ENCODE peak calls at places on chromosomes 16 and 17, in eight cellular contexts. T is GM12864, C is progenitor cell of endocrine pancreas, F is heart right ventricle, Q is AG09319, Z is mammary epithelial cell, J is fibroblast of the aortic adventitia, N is AG10803. W is an unnamed sample.
A peak's percentile ranks its signal among the peaks of the same experiment; 100 is the strongest.

GRCh38 chr16:900211-900610 is 70.6 kb downstream of the LMF1 start:
- DNase-seq in C (no peak), F (no peak), T (no peak), Z (no peak), J (no peak), Q (no peak), N (no peak), W (no peak)

GRCh38 chr16:89052191-89052787 is 41.4 kb upstream of the ACSF3 start:
- DNase-seq in Q (no peak), J (no peak), C (no peak), Z (peak; percentile 13), N (no peak), T (no peak), F (peak; percentile 9), W (peak; percentile 19)

GRCh38 chr17:40722146-40722720 is 18.7 kb upstream of the KRT24 start:
- DNase-seq in C (no peak), J (peak; percentile 3), T (no peak), Q (no peak), Z (no peak), N (no peak), F (no peak), W (no peak)

GRCh38 chr17:1147664-1148063 is 32.1 kb downstream of the ABR start:
- DNase-seq in T (no peak), N (peak; percentile 20), C (no peak), Z (peak; percentile 74), J (peak; percentile 67), Q (no peak), F (no peak), W (peak; percentile 64)

GRCh38 chr16:30382398-30383015 is at the start of gene SEPTIN1:
- DNase-seq in N (no peak), C (no peak), Z (no peak), F (no peak), J (no peak), T (no peak), Q (no peak), W (no peak)

GRCh38 chr17:29591737-29592624 is 951 bp upstream of the ANKRD13B start:
- DNase-seq in N (peak; percentile 61), C (peak; percentile 98), T (no peak), Z (peak; percentile 63), Q (no peak), F (peak; percentile 93), J (no peak), W (peak; percentile 90)

GRCh38 chr16:89779231-89779912 is 37.1 kb downstream of the FANCA start:
- DNase-seq in J (no peak), T (no peak), N (no peak), Z (no peak), F (no peak), C (no peak), Q (no peak), W (no peak)

GRCh38 chr17:47792457-47792856 is 29.1 kb downstream of the OSBPL7 start:
- DNase-seq in F (no peak), T (no peak), N (no peak), J (no peak), Z (no peak), Q (no peak), C (no peak), W (no peak)

GRCh38 chr16:11256657-11257130 is 690 bp upstream of the SOCS1 start:
- DNase-seq in J (peak; percentile 39), Z (peak; percentile 60), Q (no peak), C (peak; percentile 42), N (peak; percentile 60), T (no peak), F (peak; percentile 76), W (peak; percentile 27)

GRCh38 chr17:7588553-7589203 is 1.2 kb downstream of the SOX15 start:
- DNase-seq in Z (peak; percentile 58), J (no peak), F (no peak), C (no peak), N (no peak), T (no peak), Q (no peak), W (peak; percentile 53)

GRCh38 chr17:7589891-7590611 is at the start of gene SOX15:
- DNase-seq in Z (peak; percentile 69), J (no peak), N (no peak), Q (no peak), F (no peak), T (no peak), C (no peak), W (peak; percentile 88)

GRCh38 chr17:7587831-7588230 is 2.1 kb downstream of the SOX15 start:
- DNase-seq in F (no peak), J (no peak), Z (peak; percentile 69), N (peak; percentile 23), Q (no peak), C (no peak), T (no peak), W (peak; percentile 85)

GRCh38 chr17:7590743-7591142 is 849 bp upstream of the SOX15 start:
- DNase-seq in T (no peak), N (peak; percentile 36), Q (no peak), Z (peak; percentile 60), C (no peak), J (peak; percentile 57), F (no peak), W (peak; percentile 75)

GRCh38 chr17:7589204-7589868 is 558 bp downstream of the SOX15 start:
- DNase-seq in F (peak; percentile 85), Q (peak; percentile 65), C (peak; percentile 58), T (no peak), Z (peak; percentile 83), J (peak; percentile 88), N (peak; percentile 83), W (peak; percentile 71)
- TF ChIP-seq CTCF in F (peak; percentile 63), Q (peak; percentile 91), C (peak; percentile 88), T (peak; percentile 70), Z (peak; percentile 92), J (peak; percentile 88), N (peak; percentile 79), W (peak; percentile 90)

GRCh38 chr16:58507963-58508670 is 7.2 kb upstream of the SETD6 start:
- DNase-seq in N (no peak), J (no peak), Z (no peak), F (no peak), T (no peak), Q (no peak), C (no peak), W (no peak)

GRCh38 chr16:58509256-58510096 is 5.8 kb upstream of the SETD6 start:
- DNase-seq in Z (no peak), F (no peak), J (no peak), Q (no peak), T (no peak), N (no peak), C (no peak), W (no peak)

GRCh38 chr16:58508671-58509251 is 6.6 kb upstream of the SETD6 start:
- DNase-seq in Q (no peak), N (no peak), Z (no peak), C (no peak), J (no peak), T (no peak), F (no peak), W (no peak)

GRCh38 chr16:58506241-58507194 is 6.6 kb downstream of the NDRG4 start:
- DNase-seq in Z (no peak), C (no peak), Q (no peak), T (no peak), F (no peak), J (no peak), N (no peak), W (no peak)

GRCh38 chr16:58507195-58507962 is 7.4 kb downstream of the NDRG4 start:
- DNase-seq in J (no peak), T (no peak), Z (no peak), F (no peak), C (no peak), Q (no peak), N (no peak), W (no peak)
- TF ChIP-seq CTCF in J (no peak), T (no peak), Z (no peak), F (no peak), C (peak; percentile 10), Q (no peak), N (no peak), W (no peak)

GRCh38 chr17:15266325-15266950 is 1.3 kb upstream of the PMP22 start:
- DNase-seq in Q (no peak), N (no peak), F (no peak), Z (no peak), C (no peak), T (no peak), J (no peak), W (no peak)
- TF ChIP-seq CTCF in Q (no peak), N (no peak), F (no peak), Z (no peak), C (no peak), T (no peak), J (no peak), W (no peak)

DNA sequence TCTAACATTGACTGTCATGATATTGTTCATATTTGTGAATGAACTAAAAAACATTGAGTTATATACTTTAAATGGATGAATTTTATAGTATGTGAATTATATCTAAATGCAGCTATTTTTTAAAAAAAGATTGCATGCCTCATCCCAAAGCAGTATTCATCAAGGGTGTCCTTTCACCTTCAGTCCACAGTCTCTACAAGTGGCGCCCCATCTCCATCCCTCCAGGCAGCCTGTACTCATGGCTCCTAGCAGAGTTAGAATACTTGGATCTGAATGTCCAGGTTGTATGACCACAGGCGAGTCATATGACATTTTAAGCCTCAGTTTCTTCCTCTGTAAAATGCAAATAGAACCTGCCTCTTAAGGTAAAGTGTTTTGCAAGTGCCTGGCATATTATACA is 69.8 kb downstream of the TMEM100 start:
- DNase-seq in F (no peak), J (no peak), C (no peak), Q (no peak), T (no peak), N (no peak), Z (no peak), W (no peak)
- TF ChIP-seq CTCF in F (no peak), J (no peak), C (no peak), Q (no peak), T (no peak), N (no peak), Z (no peak), W (no peak)

GRCh38 chr17:38939987-38940386 is 14.6 kb downstream of the LASP1NB start:
- DNase-seq in C (no peak), F (no peak), Z (no peak), J (no peak), T (no peak), N (no peak), Q (no peak), W (no peak)

GRCh38 chr17:38943607-38944006 is 18.2 kb downstream of the LASP1NB start:
- DNase-seq in F (no peak), Q (no peak), C (no peak), J (peak; percentile 31), Z (no peak), N (no peak), T (no peak), W (no peak)

GRCh38 chr17:38947189-38947588 is 20.0 kb downstream of the FBXO47 start:
- DNase-seq in T (no peak), F (no peak), Q (no peak), Z (no peak), J (no peak), C (no peak), N (no peak), W (no peak)

GRCh38 chr17:38942641-38943040 is 17.2 kb downstream of the LASP1NB start:
- DNase-seq in Q (no peak), F (no peak), N (no peak), C (no peak), J (no peak), Z (no peak), T (no peak), W (no peak)
- TF ChIP-seq CTCF in Q (no peak), F (no peak), N (no peak), C (no peak), J (no peak), Z (no peak), T (no peak), W (no peak)

W was measured in RWPE1.